ENCODE peak calls at places on chromosome 13, in eight cellular contexts. S, X, A, M, F, J, N and Z are unnamed samples.

GRCh38 chr13:83839158-83839557 is 43.1 kb downstream of the SLITRK1 start:
- DNase-seq in A (no peak), X (no peak), F (no peak), S (no peak), N (no peak), J (no peak), M (no peak), Z (no peak)

GRCh38 chr13:112244061-112244460 is 132.1 kb upstream of the SPACA7 start:
- DNase-seq in F (no peak), S (no peak), N (no peak), M (no peak), A (no peak), X (no peak), J (no peak), Z (no peak)

GRCh38 chr13:26604784-26605183 is 47.3 kb downstream of the WASF3 start:
- DNase-seq in F (no peak), M (no peak), A (peak), N (no peak), J (peak), X (no peak), S (no peak), Z (no peak)

GRCh38 chr13:26719356-26719945 is 41.1 kb downstream of the GPR12 start:
- DNase-seq in N (no peak), S (no peak), F (peak), X (peak), M (no peak), J (no peak), A (no peak), Z (no peak)

GRCh38 chr13:95106562-95106961 is 194.7 kb downstream of the ABCC4 start:
- DNase-seq in A (no peak), J (no peak), M (no peak), X (no peak), N (no peak), F (no peak), S (no peak), Z (no peak)

GRCh38 chr13:97011446-97012131 is 17.3 kb upstream of the OXGR1 start:
- DNase-seq in S (no peak), J (no peak), F (no peak), M (no peak), X (no peak), A (no peak), N (no peak), Z (no peak)

GRCh38 chr13:50375792-50376191 is 360.5 kb downstream of the KCNRG start:
- DNase-seq in A (no peak), S (no peak), M (no peak), N (no peak), J (no peak), F (no peak), X (no peak), Z (peak)

GRCh38 chr13:42894765-42895181 is 97.3 kb downstream of the EPSTI1 start:
- DNase-seq in M (no peak), X (no peak), F (no peak), A (no peak), N (no peak), S (no peak), J (no peak), Z (no peak)

GRCh38 chr13:79306650-79307049 is 99.4 kb downstream of the RBM26 start:
- DNase-seq in J (no peak), S (no peak), F (no peak), X (no peak), N (no peak), A (no peak), M (no peak), Z (no peak)

GRCh38 chr13:73273737-73274136 is 214.9 kb downstream of the KLF5 start:
- DNase-seq in N (no peak), A (no peak), J (no peak), X (no peak), M (no peak), S (no peak), F (no peak), Z (no peak)

GRCh38 chr13:112684444-112684843 is 5.4 kb upstream of the ATP11A start:
- DNase-seq in J (no peak), F (no peak), M (no peak), N (no peak), A (no peak), X (no peak), S (no peak), Z (no peak)

GRCh38 chr13:44815507-44816074 is 173.7 kb downstream of the NUFIP1 start:
- DNase-seq in J (no peak), N (no peak), A (no peak), F (no peak), S (no peak), M (no peak), X (no peak), Z (no peak)

GRCh38 chr13:35530147-35530546 is 53.7 kb upstream of the MAB21L1 start:
- DNase-seq in M (peak), A (peak), X (no peak), N (no peak), J (peak), F (no peak), S (no peak), Z (no peak)

GRCh38 chr13:99085139-99085845 is 107.4 kb upstream of the DOCK9 start:
- DNase-seq in M (peak), X (no peak), A (no peak), N (peak), S (peak), J (no peak), F (peak), Z (no peak)

GRCh38 chr13:70125693-70126092 is 17.4 kb upstream of the KLHL1 start:
- DNase-seq in J (no peak), A (no peak), S (no peak), M (no peak), F (no peak), X (no peak), N (no peak), Z (no peak)

GRCh38 chr13:112690242-112690943 is 555 bp downstream of the ATP11A start:
- DNase-seq in F (no peak), X (no peak), M (peak), J (peak), A (peak), N (peak), S (peak), Z (no peak)

GRCh38 chr13:99484405-99484981 is 16.8 kb upstream of the TM9SF2 start:
- DNase-seq in X (peak), N (no peak), F (no peak), A (no peak), J (no peak), M (no peak), S (no peak), Z (no peak)

GRCh38 chr13:107035778-107036177 is 467.8 kb upstream of the ARGLU1 start:
- DNase-seq in M (no peak), A (no peak), S (no peak), J (no peak), F (no peak), X (no peak), N (no peak), Z (no peak)

GRCh38 chr13:84844473-84844872 is 954.7 kb downstream of the SLITRK6 start:
- DNase-seq in F (peak), N (no peak), A (no peak), J (no peak), X (no peak), S (no peak), M (peak), Z (peak)